ENCODE peak calls at places on chromosomes 12 and 14, in nine cellular contexts. H, B, P, E, J, X, F, Q and L are unnamed samples.

GRCh38 chr12:118271770-118272417 is 100.8 kb downstream of the TAOK3 start:
- DNase-seq in H (no peak), B (no peak), P (no peak), E (no peak), J (no peak), X (no peak), F (no peak), Q (no peak), L (no peak)

GRCh38 chr14:97138801-97139200 is 341.6 kb downstream of the VRK1 start:
- DNase-seq in H (no peak), B (no peak), P (no peak), E (no peak), J (no peak), X (no peak), F (no peak), Q (no peak), L (no peak)

GRCh38 chr14:102215522-102216250 is 76.0 kb downstream of the WDR20 start:
- DNase-seq in H (no peak), B (no peak), P (no peak), E (no peak), J (no peak), X (no peak), F (no peak), Q (peak), L (no peak)

GRCh38 chr12:89574736-89575208 is 48.9 kb upstream of the POC1B start:
- DNase-seq in H (no peak), B (peak), P (no peak), E (no peak), J (no peak), X (peak), F (no peak), Q (no peak), L (no peak)

GRCh38 chr14:94571395-94571794 is 9.8 kb upstream of the SERPINA5 start:
- DNase-seq in H (no peak), B (no peak), P (peak), E (no peak), J (no peak), X (no peak), F (no peak), Q (peak), L (no peak)

GRCh38 chr14:105944632-105945610 is 418.5 kb downstream of the TMEM121 start:
- DNase-seq in H (peak), B (no peak), P (peak), E (peak), J (peak), X (no peak), F (peak), Q (peak), L (peak)

GRCh38 chr12:41419151-41419893 is 231.2 kb downstream of the PDZRN4 start:
- DNase-seq in H (no peak), B (no peak), P (no peak), E (no peak), J (no peak), X (no peak), F (peak), Q (no peak), L (no peak)

GRCh38 chr14:57346741-57347140 is 43.6 kb upstream of the NAA30 start:
- DNase-seq in H (peak), B (no peak), P (no peak), E (no peak), J (no peak), X (no peak), F (peak), Q (no peak), L (no peak)

GRCh38 chr12:49244161-49244560 is 20.7 kb upstream of the TUBA1C start:
- DNase-seq in H (no peak), B (peak), P (no peak), E (no peak), J (no peak), X (peak), F (no peak), Q (no peak), L (no peak)

GRCh38 chr12:104454997-104455396 is 1.8 kb upstream of the CHST11 start:
- DNase-seq in H (no peak), B (peak), P (no peak), E (no peak), J (peak), X (peak), F (no peak), Q (no peak), L (no peak)

GRCh38 chr12:2507811-2508210 is 287.0 kb upstream of the FKBP4 start:
- DNase-seq in H (no peak), B (no peak), P (no peak), E (no peak), J (no peak), X (no peak), F (no peak), Q (no peak), L (no peak)

GRCh38 chr14:74085047-74085637 is 386 bp downstream of the LIN52 start:
- DNase-seq in H (peak), B (peak), P (no peak), E (peak), J (peak), X (no peak), F (no peak), Q (peak), L (no peak)

GRCh38 chr12:69388371-69388770 is 28.8 kb downstream of the YEATS4 start:
- DNase-seq in H (peak), B (peak), P (no peak), E (no peak), J (peak), X (no peak), F (no peak), Q (no peak), L (no peak)

GRCh38 chr12:84689638-84690037 is 223.0 kb downstream of the SLC6A15 start:
- DNase-seq in H (no peak), B (no peak), P (no peak), E (no peak), J (no peak), X (no peak), F (no peak), Q (no peak), L (no peak)

GRCh38 chr12:20220339-20220738 is 148.0 kb upstream of the PDE3A start:
- DNase-seq in H (no peak), B (no peak), P (no peak), E (no peak), J (no peak), X (peak), F (no peak), Q (no peak), L (no peak)

GRCh38 chr12:110846615-110847566 is at the start of gene CCDC63:
- DNase-seq in H (no peak), B (no peak), P (peak), E (peak), J (peak), X (no peak), F (peak), Q (peak), L (peak)

GRCh38 chr14:58796636-58797429 is 159.1 kb downstream of the DACT1 start:
- DNase-seq in H (no peak), B (no peak), P (no peak), E (no peak), J (no peak), X (no peak), F (no peak), Q (no peak), L (no peak)

GRCh38 chr12:119589087-119589486 is 4.5 kb upstream of the TMEM233 start:
- DNase-seq in H (no peak), B (no peak), P (no peak), E (no peak), J (no peak), X (no peak), F (no peak), Q (no peak), L (no peak)

GRCh38 chr12:62582065-62582366 is 115.4 kb downstream of the MON2 start:
- DNase-seq in H (no peak), B (no peak), P (no peak), E (no peak), J (no peak), X (no peak), F (no peak), Q (no peak), L (no peak)

GRCh38 chr14:103427485-103428443 is 42.5 kb downstream of the MARK3 start:
- DNase-seq in H (no peak), B (peak), P (no peak), E (peak), J (no peak), X (peak), F (no peak), Q (no peak), L (peak)

GRCh38 chr14:37610945-37611523 is 15.6 kb downstream of the TTC6 start:
- DNase-seq in H (no peak), B (no peak), P (no peak), E (no peak), J (no peak), X (no peak), F (no peak), Q (no peak), L (no peak)

GRCh38 chr14:55688566-55688965 is 108.6 kb downstream of the KTN1 start:
- DNase-seq in H (no peak), B (no peak), P (no peak), E (no peak), J (no peak), X (no peak), F (no peak), Q (no peak), L (no peak)

GRCh38 chr14:26290007-26290530 is 307.8 kb downstream of the NOVA1 start:
- DNase-seq in H (no peak), B (peak), P (no peak), E (no peak), J (no peak), X (peak), F (no peak), Q (no peak), L (no peak)